ENCODE peak calls at places on chromosomes 6 and 20, in six cellular contexts. R is GM12878, S is HepG2, P is H1, O is SK-N-SH, V is K562. D is an unnamed sample.

GRCh38 chr20:34815636-34816035 is 9.8 kb downstream of the NCOA6 start:
- DNase-seq in O (no peak), R (no peak), V (no peak), S (no peak), P (no peak), D (no peak)

GRCh38 chr20:46246527-46246926 is 61.8 kb downstream of the CDH22 start:
- DNase-seq in O (no peak), P (no peak), V (no peak), S (no peak), R (no peak), D (no peak)

GRCh38 chr6:10465633-10466499 is 51.0 kb upstream of the TFAP2A start:
- DNase-seq in V (peak), P (no peak), O (peak), S (peak), R (no peak), D (peak)

GRCh38 chr6:132734694-132735236 is 20.9 kb upstream of the VNN1 start:
- DNase-seq in P (no peak), V (no peak), S (peak), R (no peak), O (no peak), D (peak)

GRCh38 chr20:20743511-20744169 is 31.2 kb upstream of the RALGAPA2 start:
- DNase-seq in P (no peak), O (no peak), S (peak), R (no peak), V (no peak), D (no peak)

GRCh38 chr6:16524380-16524707 is 236.9 kb downstream of the ATXN1 start:
- DNase-seq in P (no peak), S (no peak), O (no peak), V (no peak), R (no peak), D (no peak)

GRCh38 chr20:56974499-56975250 is 291.8 kb downstream of the BMP7 start:
- DNase-seq in R (no peak), S (peak), O (no peak), P (peak), V (peak), D (peak)

GRCh38 chr20:34029415-34029814 is 35.7 kb downstream of the RALY start:
- DNase-seq in P (no peak), S (no peak), V (no peak), R (no peak), O (no peak), D (no peak)

GRCh38 chr6:157263146-157263545 is 60.2 kb downstream of the TMEM242 start:
- DNase-seq in P (no peak), V (no peak), O (no peak), R (no peak), S (no peak), D (no peak)

GRCh38 chr6:43070028-43070632 is 6.0 kb upstream of the PTK7 start:
- DNase-seq in P (no peak), S (peak), R (no peak), O (peak), V (peak), D (peak)

GRCh38 chr20:46433051-46433450 is 26.6 kb upstream of the ELMO2 start:
- DNase-seq in O (no peak), P (no peak), V (no peak), R (no peak), S (no peak), D (no peak)

GRCh38 chr20:37627060-37627766 is 66.6 kb upstream of the CTNNBL1 start:
- DNase-seq in R (no peak), P (peak), S (peak), V (peak), O (no peak), D (peak)

GRCh38 chr6:37483917-37484785 is 15.5 kb downstream of the CCDC167 start:
- DNase-seq in S (peak), P (peak), R (no peak), V (peak), O (peak), D (no peak)

GRCh38 chr6:128311944-128312570 is 208.3 kb downstream of the PTPRK start:
- DNase-seq in P (no peak), S (no peak), R (no peak), O (no peak), V (no peak), D (no peak)

GRCh38 chr20:44104807-44105517 is 82.0 kb downstream of the JPH2 start:
- DNase-seq in O (peak), R (no peak), S (no peak), P (no peak), V (no peak), D (no peak)

GRCh38 chr6:167079853-167080297 is 43.0 kb upstream of the CCR6 start:
- DNase-seq in R (peak), O (no peak), S (no peak), V (no peak), P (no peak), D (no peak)

GRCh38 chr6:133948472-133948871 is 4.6 kb upstream of the TBPL1 start:
- DNase-seq in O (no peak), V (no peak), R (no peak), S (no peak), P (no peak), D (no peak)

GRCh38 chr6:13536796-13537526 is 37.4 kb upstream of the SIRT5 start:
- DNase-seq in S (no peak), P (no peak), V (no peak), O (no peak), R (no peak), D (no peak)

GRCh38 chr20:60483371-60483770 is 525.1 kb downstream of the CDH26 start:
- DNase-seq in V (no peak), O (no peak), S (no peak), R (no peak), P (no peak), D (no peak)

GRCh38 chr6:2245954-2246863 is 804 bp upstream of the GMDS start:
- DNase-seq in P (no peak), S (peak), O (peak), V (peak), R (no peak), D (peak)

GRCh38 chr6:53679446-53679933 is 13.9 kb upstream of the KLHL31 start:
- DNase-seq in V (peak), P (no peak), S (peak), R (no peak), O (peak), D (peak)

GRCh38 chr20:16125810-16126209 is 447.4 kb downstream of the KIF16B start:
- DNase-seq in P (no peak), R (no peak), S (no peak), V (no peak), O (no peak), D (no peak)

GRCh38 chr6:157520986-157521664 is 140.1 kb downstream of the ZDHHC14 start:
- DNase-seq in P (no peak), S (no peak), O (no peak), R (no peak), V (peak), D (no peak)

GRCh38 chr6:71698698-71699097 is 187.7 kb upstream of the RIMS1 start:
- DNase-seq in S (no peak), R (no peak), P (no peak), O (no peak), V (no peak), D (no peak)

GRCh38 chr20:20073851-20074252 is 21.5 kb downstream of the CFAP61 start:
- DNase-seq in V (no peak), R (no peak), S (no peak), P (no peak), O (no peak), D (no peak)

GRCh38 chr6:15063253-15063853 is 182.5 kb upstream of the JARID2 start:
- DNase-seq in P (no peak), R (no peak), V (no peak), S (peak), O (no peak), D (no peak)

GRCh38 chr20:22925613-22925983 is 109.5 kb upstream of the SSTR4 start:
- DNase-seq in O (no peak), P (no peak), V (no peak), R (no peak), S (no peak), D (no peak)

GRCh38 chr6:72894091-72894490 is 272.2 kb downstream of the KCNQ5 start:
- DNase-seq in R (no peak), P (no peak), S (no peak), O (no peak), V (no peak), D (no peak)

GRCh38 chr6:11810039-11810541 is 31.5 kb upstream of the ADTRP start:
- DNase-seq in R (no peak), S (no peak), V (peak), P (no peak), O (no peak), D (no peak)

GRCh38 chr20:5205348-5206210 is 78.8 kb downstream of the CDS2 start:
- DNase-seq in R (no peak), V (peak), P (peak), O (peak), S (peak), D (peak)

GRCh38 chr6:37366910-37367309 is 13.1 kb downstream of the RNF8 start:
- DNase-seq in R (no peak), S (peak), V (no peak), P (no peak), O (no peak), D (no peak)

DNA sequence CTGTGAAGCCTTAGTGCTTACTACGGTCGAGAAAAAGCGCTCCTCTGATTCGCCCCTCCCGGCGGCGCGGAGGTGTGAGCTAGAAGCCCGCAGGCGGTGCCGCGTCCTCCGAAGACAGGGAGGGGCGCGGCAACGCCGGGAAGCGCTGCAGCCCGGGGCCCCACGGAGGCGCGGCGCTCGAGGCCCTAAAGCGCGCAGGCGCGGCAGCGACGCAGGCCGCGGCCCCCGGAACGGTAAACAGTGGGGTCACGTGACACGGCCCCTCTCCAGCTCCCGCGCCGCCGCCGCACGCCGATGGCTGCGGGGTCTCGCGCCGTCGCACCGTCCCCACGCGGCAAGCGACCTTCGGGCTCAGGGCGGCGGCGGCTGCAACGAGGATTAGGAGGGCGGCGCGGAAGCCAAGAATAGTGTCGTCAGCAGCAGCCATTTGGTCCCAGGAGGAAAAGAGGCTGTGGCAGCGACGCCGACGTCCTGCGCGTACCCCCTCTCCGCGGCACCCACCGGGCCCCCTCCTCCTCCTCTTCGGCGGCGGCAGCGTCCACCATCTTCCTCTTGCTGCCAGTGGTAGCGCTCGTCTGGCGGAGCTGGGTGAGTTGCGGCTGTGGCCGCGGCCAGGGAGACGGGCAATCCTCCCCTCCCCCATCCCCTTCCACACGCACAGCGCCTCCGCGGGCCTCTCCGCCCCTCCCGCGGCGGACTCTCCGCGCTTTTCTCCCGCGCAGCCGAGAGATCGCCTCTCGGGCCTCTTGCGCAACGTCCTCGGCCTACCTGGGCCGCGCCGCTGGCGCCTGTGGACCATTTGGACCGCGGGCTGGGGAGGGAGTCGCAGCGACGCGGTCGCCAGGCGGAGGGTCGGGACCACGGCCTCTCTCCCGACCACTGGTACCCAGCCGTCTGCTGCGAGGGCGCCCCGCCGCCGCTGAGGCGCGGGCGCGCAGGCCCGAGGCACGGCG is at the start of gene PHF3:
- DNase-seq in P (peak), S (peak), R (peak), V (peak), O (peak), D (peak)
- TF ChIP-seq POLR2AphosphoS5 in P (peak), S (peak), R (peak), V (peak), O (peak), D (peak)

GRCh38 chr6:148565321-148565926 is 181.4 kb upstream of the UST start:
- DNase-seq in P (no peak), R (no peak), S (no peak), V (no peak), O (no peak), D (no peak)

GRCh38 chr6:148564494-148564893 is 182.3 kb upstream of the UST start:
- DNase-seq in R (no peak), P (no peak), S (no peak), V (no peak), O (no peak), D (no peak)

GRCh38 chr6:148563066-148563465 is 183.8 kb upstream of the UST start:
- DNase-seq in P (no peak), V (no peak), R (no peak), O (no peak), S (peak), D (no peak)

GRCh38 chr6:148566664-148567350 is 180.0 kb upstream of the UST start:
- DNase-seq in R (no peak), O (no peak), V (no peak), P (no peak), S (no peak), D (no peak)

DNA sequence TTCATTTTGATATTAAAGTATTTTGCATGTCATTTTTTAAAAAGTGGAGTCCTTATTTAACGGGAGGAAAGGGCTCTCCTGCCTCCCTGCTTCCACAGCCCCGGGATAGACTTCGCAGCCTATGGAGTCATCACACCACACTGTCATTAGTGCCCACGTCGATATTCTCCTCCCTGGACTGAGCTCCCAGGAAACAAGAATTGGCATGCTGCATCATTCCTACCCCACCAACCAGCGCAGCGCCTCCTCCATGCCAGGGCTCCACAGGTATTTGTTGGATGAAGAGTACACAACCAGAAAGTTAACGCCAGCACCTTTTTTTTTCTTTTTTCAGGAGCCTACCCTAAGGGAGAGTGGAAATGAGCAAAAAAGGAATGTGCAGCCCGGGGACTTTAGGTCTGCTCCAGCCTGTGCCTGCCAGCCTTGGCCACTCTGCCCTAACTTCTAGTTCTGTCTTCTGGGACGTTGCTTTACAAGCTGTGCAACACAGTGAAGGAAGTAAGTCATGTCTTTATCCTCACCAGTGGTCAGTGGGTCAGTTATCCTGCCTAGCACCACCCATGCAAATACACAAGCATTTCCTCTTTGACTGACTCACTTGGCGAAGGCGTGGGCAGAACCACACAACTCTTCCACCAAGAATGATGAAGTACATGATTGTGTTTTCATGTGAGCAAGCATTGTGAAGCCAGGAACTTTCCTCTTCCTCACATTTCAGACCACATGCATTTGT is 180.7 kb upstream of the UST start:
- DNase-seq in S (no peak), P (no peak), R (no peak), O (no peak), V (no peak), D (peak)
- TF ChIP-seq JUND in S (no peak), P (no peak), R (no peak), O (no peak), V (no peak), D (no peak)

GRCh38 chr20:17605131-17605660 is 35.3 kb downstream of the DSTN start:
- DNase-seq in R (no peak), P (no peak), S (peak), O (no peak), V (no peak), D (no peak)
- TF ChIP-seq MAX in R (no peak), P (no peak), S (peak), O (no peak), V (no peak), D (no peak)

GRCh38 chr20:8447262-8448120 is 315.4 kb downstream of the PLCB1 start:
- DNase-seq in O (no peak), S (peak), R (no peak), V (no peak), P (no peak), D (no peak)
- TF ChIP-seq POLR2AphosphoS5 in O (no peak), S (no peak), R (no peak), V (no peak), P (no peak), D (no peak)

DNA sequence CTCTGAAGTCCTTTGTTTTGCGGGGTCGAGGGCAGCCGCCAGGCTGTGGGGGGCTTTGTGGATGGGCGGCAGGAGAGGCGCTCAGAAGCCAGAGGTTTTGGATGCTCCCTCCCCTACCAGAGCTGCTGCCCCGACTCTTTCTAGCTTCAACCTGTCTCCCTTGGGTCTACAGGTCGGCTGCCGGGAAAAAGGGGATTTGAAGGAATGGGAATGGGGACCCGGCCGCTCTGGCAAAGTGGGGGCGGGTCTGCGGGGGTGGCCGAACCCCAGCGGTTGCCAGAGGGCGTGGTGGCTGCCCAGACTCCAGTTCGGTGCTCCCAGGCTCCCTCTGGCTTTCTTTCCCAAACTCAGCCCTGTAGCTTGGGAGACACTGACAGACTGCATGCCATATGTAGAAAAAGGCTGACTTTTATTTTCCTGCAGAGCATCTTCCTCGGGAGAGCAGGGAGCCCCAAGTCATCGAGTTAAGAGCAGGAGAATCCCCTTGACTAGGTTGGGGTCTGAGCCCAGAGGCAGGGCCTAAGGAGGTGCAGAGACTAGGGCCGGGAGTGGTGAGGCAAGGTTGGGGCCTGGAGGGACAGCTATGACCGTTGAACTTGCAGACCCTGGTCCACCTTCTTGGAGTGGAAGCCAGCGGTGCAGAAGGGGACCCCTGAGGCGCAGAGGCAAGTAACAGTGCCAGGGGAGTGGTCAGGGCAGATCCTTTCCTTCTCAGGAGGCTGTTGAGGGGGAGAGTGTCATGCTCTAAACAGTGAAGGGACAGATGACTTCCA is 1.4 kb upstream of the PPP1R18 start:
- DNase-seq in R (no peak), P (no peak), O (peak), S (no peak), V (no peak), D (no peak)
- TF ChIP-seq JUND in R (no peak), P (no peak), O (no peak), S (no peak), V (no peak), D (no peak)

GRCh38 chr6:108768792-108769524 is 79.3 kb upstream of the ARMC2 start:
- DNase-seq in S (no peak), P (no peak), O (no peak), R (no peak), V (no peak), D (no peak)
- TF ChIP-seq MAX in S (no peak), P (no peak), O (no peak), R (no peak), V (no peak), D (no peak)

DNA sequence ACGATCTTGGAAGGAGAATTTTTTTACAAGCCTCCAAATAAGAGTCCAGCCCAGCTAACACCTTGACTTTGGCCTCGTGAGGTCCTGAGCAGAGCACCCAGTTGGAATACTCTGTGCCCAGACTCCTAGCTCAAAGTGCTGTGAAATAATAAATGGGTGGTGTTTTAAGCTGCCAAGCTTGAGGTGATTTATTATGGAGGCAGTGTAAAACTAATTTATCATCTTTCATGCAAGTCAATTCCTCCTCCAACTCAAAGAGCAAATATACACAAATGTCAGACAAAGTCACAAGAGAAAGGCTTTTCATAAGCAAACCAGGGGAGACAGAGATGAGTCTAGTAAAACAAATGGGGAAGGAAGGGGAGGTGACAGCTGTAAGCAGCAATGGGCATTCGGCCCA is 12.7 kb downstream of the ABT1 start:
- DNase-seq in P (no peak), R (no peak), V (no peak), O (no peak), S (no peak), D (no peak)
- TF ChIP-seq POLR2AphosphoS5 in P (no peak), R (no peak), V (no peak), O (no peak), S (no peak), D (no peak)

DNA sequence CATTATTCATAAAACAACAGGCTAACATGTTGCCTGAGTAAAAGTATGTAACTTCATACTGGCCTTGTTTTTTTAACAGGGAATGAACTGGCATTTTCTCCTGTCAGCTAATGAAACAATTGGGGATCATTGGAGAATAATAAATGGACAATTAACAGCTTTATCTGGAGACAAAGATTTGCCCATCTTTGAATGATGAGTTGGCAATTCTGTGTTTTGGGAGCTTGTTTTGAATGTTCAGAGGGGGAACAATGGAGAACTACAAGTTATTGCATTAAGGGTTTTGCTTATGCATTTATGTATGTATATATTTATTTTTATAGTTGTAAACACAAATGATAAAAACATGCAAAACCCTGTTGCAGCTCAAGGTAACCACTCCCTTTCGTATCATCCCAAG is 150.3 kb downstream of the CBLN4 start:
- DNase-seq in P (no peak), S (no peak), V (no peak), R (no peak), O (no peak), D (no peak)
- TF ChIP-seq JUND in P (no peak), S (no peak), V (no peak), R (no peak), O (no peak), D (no peak)

GRCh38 chr6:34200340-34200971 is 36.2 kb upstream of the HMGA1 start:
- DNase-seq in R (no peak), O (no peak), V (peak), P (no peak), S (no peak), D (no peak)
- TF ChIP-seq MAX in R (no peak), O (no peak), V (peak), P (peak), S (no peak), D (no peak)

D was measured in HCT116.